ENCODE peak calls at places on chromosomes 6 and 20, in seven cellular contexts. One of them, this sample, is unnamed. For H3K36me3, the result is how much of the 10 kb centered on the place peaks cover.

GRCh38 chr20:37453836-37454235 is 67.2 kb upstream of the NNAT start:
- DNase-seq in IMR-90: no peak
- DNase-seq in CD8-positive, alpha-beta memory T cell: no peak
- DNase-seq in uterus: no peak
- DNase-seq in transverse colon: no peak
- DNase-seq in kidney: peak
- DNase-seq in SK-N-SH: no peak
- DNase-seq in this sample: no peak

GRCh38 chr6:149045404-149045803 is 272.1 kb upstream of the TAB2 start:
- DNase-seq in IMR-90: no peak
- DNase-seq in CD8-positive, alpha-beta memory T cell: no peak
- DNase-seq in uterus: no peak
- DNase-seq in transverse colon: no peak
- DNase-seq in kidney: no peak
- DNase-seq in SK-N-SH: no peak
- DNase-seq in this sample: no peak

GRCh38 chr20:43666376-43667328 is at the start of gene MYBL2:
- DNase-seq in IMR-90: peak
- DNase-seq in CD8-positive, alpha-beta memory T cell: peak
- DNase-seq in uterus: peak
- DNase-seq in transverse colon: peak
- DNase-seq in kidney: peak
- DNase-seq in SK-N-SH: peak
- DNase-seq in this sample: no peak

GRCh38 chr6:36095497-36096391 is 34.6 kb upstream of the MAPK13 start:
- DNase-seq in IMR-90: no peak
- DNase-seq in CD8-positive, alpha-beta memory T cell: no peak
- DNase-seq in uterus: no peak
- DNase-seq in transverse colon: peak
- DNase-seq in kidney: no peak
- DNase-seq in SK-N-SH: no peak
- DNase-seq in this sample: no peak

GRCh38 chr6:166778046-166778445 is 151.0 kb upstream of the RPS6KA2 start:
- DNase-seq in IMR-90: no peak
- DNase-seq in CD8-positive, alpha-beta memory T cell: no peak
- DNase-seq in uterus: no peak
- DNase-seq in transverse colon: no peak
- DNase-seq in kidney: no peak
- DNase-seq in SK-N-SH: no peak
- DNase-seq in this sample: no peak

GRCh38 chr6:14670806-14671205 is 553.2 kb downstream of the CD83 start:
- DNase-seq in IMR-90: no peak
- DNase-seq in CD8-positive, alpha-beta memory T cell: no peak
- DNase-seq in uterus: no peak
- DNase-seq in transverse colon: no peak
- DNase-seq in kidney: no peak
- DNase-seq in SK-N-SH: no peak
- DNase-seq in this sample: no peak

GRCh38 chr6:146149770-146150169 is 120.9 kb downstream of the GRM1 start:
- DNase-seq in IMR-90: no peak
- DNase-seq in CD8-positive, alpha-beta memory T cell: no peak
- DNase-seq in uterus: no peak
- DNase-seq in transverse colon: no peak
- DNase-seq in kidney: no peak
- DNase-seq in SK-N-SH: no peak
- DNase-seq in this sample: no peak

GRCh38 chr20:23072892-23073586 is 13.1 kb downstream of the CD93 start:
- DNase-seq in IMR-90: no peak
- DNase-seq in CD8-positive, alpha-beta memory T cell: no peak
- DNase-seq in uterus: no peak
- DNase-seq in transverse colon: no peak
- DNase-seq in kidney: no peak
- DNase-seq in SK-N-SH: no peak
- DNase-seq in this sample: no peak

GRCh38 chr6:147126618-147127022 is 77.6 kb upstream of the STXBP5 start:
- DNase-seq in IMR-90: no peak
- DNase-seq in CD8-positive, alpha-beta memory T cell: no peak
- DNase-seq in uterus: no peak
- DNase-seq in transverse colon: no peak
- DNase-seq in kidney: no peak
- DNase-seq in SK-N-SH: no peak
- DNase-seq in this sample: no peak

GRCh38 chr6:31070711-31071197 is 41.6 kb downstream of the C6orf15 start:
- DNase-seq in IMR-90: peak
- DNase-seq in CD8-positive, alpha-beta memory T cell: no peak
- DNase-seq in uterus: no peak
- DNase-seq in transverse colon: no peak
- DNase-seq in kidney: no peak
- DNase-seq in SK-N-SH: no peak
- DNase-seq in this sample: peak

GRCh38 chr20:32203556-32204484 is 3.7 kb downstream of the PLAGL2 start:
- DNase-seq in IMR-90: no peak
- DNase-seq in CD8-positive, alpha-beta memory T cell: no peak
- DNase-seq in uterus: peak
- DNase-seq in transverse colon: peak
- DNase-seq in kidney: no peak
- DNase-seq in SK-N-SH: no peak
- DNase-seq in this sample: no peak

GRCh38 chr20:2156666-2157624 is 55.3 kb downstream of the STK35 start:
- DNase-seq in IMR-90: no peak
- DNase-seq in CD8-positive, alpha-beta memory T cell: no peak
- DNase-seq in uterus: no peak
- DNase-seq in transverse colon: no peak
- DNase-seq in kidney: no peak
- DNase-seq in SK-N-SH: no peak
- DNase-seq in this sample: no peak

GRCh38 chr6:163231356-163232014 is 183.0 kb upstream of the QKI start:
- DNase-seq in IMR-90: no peak
- DNase-seq in CD8-positive, alpha-beta memory T cell: no peak
- DNase-seq in uterus: no peak
- DNase-seq in transverse colon: no peak
- DNase-seq in kidney: no peak
- DNase-seq in SK-N-SH: no peak
- DNase-seq in this sample: no peak

GRCh38 chr6:56695702-56696101 is 53.0 kb upstream of the DST start:
- DNase-seq in IMR-90: peak
- DNase-seq in CD8-positive, alpha-beta memory T cell: no peak
- DNase-seq in uterus: no peak
- DNase-seq in transverse colon: no peak
- DNase-seq in kidney: no peak
- DNase-seq in SK-N-SH: no peak
- DNase-seq in this sample: no peak

GRCh38 chr6:132198896-132199295 is 202.4 kb downstream of the MOXD1 start:
- DNase-seq in IMR-90: peak
- DNase-seq in CD8-positive, alpha-beta memory T cell: no peak
- DNase-seq in uterus: no peak
- DNase-seq in transverse colon: no peak
- DNase-seq in kidney: no peak
- DNase-seq in SK-N-SH: no peak
- DNase-seq in this sample: no peak

GRCh38 chr20:58407966-58408557 is 19.0 kb downstream of the VAPB start:
- DNase-seq in IMR-90: no peak
- DNase-seq in CD8-positive, alpha-beta memory T cell: no peak
- DNase-seq in uterus: no peak
- DNase-seq in transverse colon: no peak
- DNase-seq in kidney: no peak
- DNase-seq in SK-N-SH: no peak
- DNase-seq in this sample: no peak

GRCh38 chr6:20266851-20267608 is 54.8 kb upstream of the MBOAT1 start:
- DNase-seq in IMR-90: no peak
- DNase-seq in CD8-positive, alpha-beta memory T cell: no peak
- DNase-seq in uterus: no peak
- DNase-seq in transverse colon: no peak
- DNase-seq in kidney: no peak
- DNase-seq in SK-N-SH: no peak
- DNase-seq in this sample: no peak

GRCh38 chr6:28910901-28911680 is 12.7 kb downstream of the TRIM27 start:
- DNase-seq in IMR-90: no peak
- DNase-seq in CD8-positive, alpha-beta memory T cell: no peak
- DNase-seq in uterus: no peak
- DNase-seq in transverse colon: no peak
- DNase-seq in kidney: no peak
- DNase-seq in SK-N-SH: no peak
- DNase-seq in this sample: no peak

GRCh38 chr6:33277663-33278391 is 904 bp downstream of the B3GALT4 start:
- DNase-seq in IMR-90: no peak
- DNase-seq in CD8-positive, alpha-beta memory T cell: peak
- DNase-seq in uterus: no peak
- DNase-seq in transverse colon: peak
- DNase-seq in kidney: peak
- DNase-seq in SK-N-SH: peak
- DNase-seq in this sample: no peak
- H3K36me3 ChIP-seq in IMR-90: half or more
- H3K36me3 ChIP-seq in CD8-positive, alpha-beta memory T cell: under half
- H3K36me3 ChIP-seq in uterus: under half
- H3K36me3 ChIP-seq in transverse colon: under half
- H3K36me3 ChIP-seq in kidney: under half
- H3K36me3 ChIP-seq in SK-N-SH: half or more
- H3K36me3 ChIP-seq in this sample: under half

DNA sequence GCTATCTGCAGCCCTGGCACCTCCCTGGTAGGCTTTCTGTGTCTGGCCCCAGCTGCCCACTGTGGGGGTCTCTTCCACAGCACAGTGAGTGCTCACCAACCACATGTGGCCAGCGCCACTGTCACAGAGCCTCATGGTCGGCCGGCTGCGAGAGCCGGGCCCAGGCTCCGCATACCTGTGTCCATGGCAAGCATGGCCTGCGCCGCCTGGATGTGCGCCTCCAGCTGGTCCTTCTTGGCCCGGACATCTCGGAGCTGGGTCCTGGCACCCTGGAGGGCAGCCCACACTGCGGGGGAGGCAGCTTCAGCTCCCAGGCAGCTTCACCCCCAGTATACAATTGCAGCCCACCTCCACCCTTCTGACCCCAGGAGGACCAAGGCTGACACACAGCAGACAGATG is 13.0 kb downstream of the ADRM1 start:
- DNase-seq in IMR-90: no peak
- DNase-seq in CD8-positive, alpha-beta memory T cell: no peak
- DNase-seq in uterus: no peak
- DNase-seq in transverse colon: no peak
- DNase-seq in kidney: no peak
- DNase-seq in SK-N-SH: no peak
- DNase-seq in this sample: no peak
- H3K36me3 ChIP-seq in IMR-90: under half
- H3K36me3 ChIP-seq in CD8-positive, alpha-beta memory T cell: under half
- H3K36me3 ChIP-seq in uterus: under half
- H3K36me3 ChIP-seq in transverse colon: under half
- H3K36me3 ChIP-seq in kidney: under half
- H3K36me3 ChIP-seq in SK-N-SH: half or more
- H3K36me3 ChIP-seq in this sample: half or more

GRCh38 chr20:50101900-50102299 is 11.1 kb downstream of the UBE2V1 start:
- DNase-seq in IMR-90: no peak
- DNase-seq in CD8-positive, alpha-beta memory T cell: no peak
- DNase-seq in uterus: no peak
- DNase-seq in transverse colon: no peak
- DNase-seq in kidney: no peak
- DNase-seq in SK-N-SH: no peak
- DNase-seq in this sample: no peak

GRCh38 chr20:50099121-50099520 is 13.8 kb downstream of the UBE2V1 start:
- DNase-seq in IMR-90: no peak
- DNase-seq in CD8-positive, alpha-beta memory T cell: no peak
- DNase-seq in uterus: no peak
- DNase-seq in transverse colon: no peak
- DNase-seq in kidney: no peak
- DNase-seq in SK-N-SH: no peak
- DNase-seq in this sample: no peak

GRCh38 chr20:50099565-50099991 is 13.4 kb downstream of the UBE2V1 start:
- DNase-seq in IMR-90: no peak
- DNase-seq in CD8-positive, alpha-beta memory T cell: no peak
- DNase-seq in uterus: no peak
- DNase-seq in transverse colon: no peak
- DNase-seq in kidney: no peak
- DNase-seq in SK-N-SH: no peak
- DNase-seq in this sample: no peak

GRCh38 chr20:50101281-50101680 is 11.7 kb downstream of the UBE2V1 start:
- DNase-seq in IMR-90: no peak
- DNase-seq in CD8-positive, alpha-beta memory T cell: no peak
- DNase-seq in uterus: no peak
- DNase-seq in transverse colon: no peak
- DNase-seq in kidney: no peak
- DNase-seq in SK-N-SH: no peak
- DNase-seq in this sample: no peak

DNA sequence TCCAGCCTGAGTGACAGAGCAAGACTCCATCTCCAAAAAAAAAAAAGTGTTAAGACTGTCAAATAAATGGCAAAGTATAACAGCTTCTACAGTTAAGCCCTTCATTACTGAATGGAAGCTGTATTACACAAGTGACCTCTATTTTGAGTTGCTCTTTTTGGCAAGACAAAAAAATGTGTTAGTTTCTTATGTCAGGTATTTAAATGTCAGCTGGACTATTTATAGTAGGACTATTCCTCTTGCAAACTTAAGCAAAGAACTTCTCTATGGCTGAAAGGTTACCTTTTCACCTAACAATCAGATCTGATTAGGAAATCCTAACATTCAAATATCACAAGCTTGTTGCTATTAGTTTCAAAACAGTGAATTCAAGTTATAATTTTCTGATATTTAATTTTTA is 12.4 kb downstream of the UBE2V1 start:
- DNase-seq in IMR-90: no peak
- DNase-seq in CD8-positive, alpha-beta memory T cell: no peak
- DNase-seq in uterus: no peak
- DNase-seq in transverse colon: no peak
- DNase-seq in kidney: no peak
- DNase-seq in SK-N-SH: no peak
- DNase-seq in this sample: no peak
- H3K36me3 ChIP-seq in IMR-90: under half
- H3K36me3 ChIP-seq in CD8-positive, alpha-beta memory T cell: under half
- H3K36me3 ChIP-seq in uterus: under half
- H3K36me3 ChIP-seq in transverse colon: under half
- H3K36me3 ChIP-seq in kidney: under half
- H3K36me3 ChIP-seq in SK-N-SH: under half
- H3K36me3 ChIP-seq in this sample: under half

GRCh38 chr6:42690872-42691271 is 31.5 kb downstream of the PRPH2 start:
- DNase-seq in IMR-90: no peak
- DNase-seq in CD8-positive, alpha-beta memory T cell: no peak
- DNase-seq in uterus: no peak
- DNase-seq in transverse colon: no peak
- DNase-seq in kidney: no peak
- DNase-seq in SK-N-SH: no peak
- DNase-seq in this sample: no peak

GRCh38 chr6:42689371-42689770 is 33.0 kb downstream of the PRPH2 start:
- DNase-seq in IMR-90: no peak
- DNase-seq in CD8-positive, alpha-beta memory T cell: no peak
- DNase-seq in uterus: no peak
- DNase-seq in transverse colon: no peak
- DNase-seq in kidney: no peak
- DNase-seq in SK-N-SH: no peak
- DNase-seq in this sample: no peak

GRCh38 chr6:42692151-42692911 is 30.1 kb downstream of the PRPH2 start:
- DNase-seq in IMR-90: peak
- DNase-seq in CD8-positive, alpha-beta memory T cell: no peak
- DNase-seq in uterus: no peak
- DNase-seq in transverse colon: no peak
- DNase-seq in kidney: no peak
- DNase-seq in SK-N-SH: no peak
- DNase-seq in this sample: no peak

GRCh38 chr6:42693725-42694323 is 28.6 kb downstream of the PRPH2 start:
- DNase-seq in IMR-90: no peak
- DNase-seq in CD8-positive, alpha-beta memory T cell: no peak
- DNase-seq in uterus: no peak
- DNase-seq in transverse colon: no peak
- DNase-seq in kidney: no peak
- DNase-seq in SK-N-SH: no peak
- DNase-seq in this sample: no peak

GRCh38 chr6:42690151-42690702 is 32.2 kb downstream of the PRPH2 start:
- DNase-seq in IMR-90: peak
- DNase-seq in CD8-positive, alpha-beta memory T cell: no peak
- DNase-seq in uterus: no peak
- DNase-seq in transverse colon: no peak
- DNase-seq in kidney: no peak
- DNase-seq in SK-N-SH: no peak
- DNase-seq in this sample: no peak
- H3K36me3 ChIP-seq in IMR-90: under half
- H3K36me3 ChIP-seq in CD8-positive, alpha-beta memory T cell: under half
- H3K36me3 ChIP-seq in uterus: under half
- H3K36me3 ChIP-seq in transverse colon: half or more
- H3K36me3 ChIP-seq in kidney: under half
- H3K36me3 ChIP-seq in SK-N-SH: half or more
- H3K36me3 ChIP-seq in this sample: under half